ENCODE peak calls at places on chromosomes 4 and X, in ten cellular contexts. F is activated T-cell treated with anti-CD3 and anti-CD28 coated beads for 1 hour; K is effector memory CD8-positive, alpha-beta T cell; C is tibial artery; T is H7; X is NCI-H1930; D is activated CD8-positive, alpha-beta memory T cell treated with anti-CD3 and anti-CD28 coated beads, Interleukin-2, amount 10 ng/mL, durations not matched to agents 7 days and 5 days; A is Caki2; H is suprapubic skin; N is activated T-helper 1 cell treated with anti-CD3 and anti-CD28 coated beads, Interleukin-2, amount 50 U/mL, for 16 hours. O is an unnamed sample.

GRCh38 chrX:97310373-97310772 is 426.7 kb downstream of the RPA4 start:
- DNase-seq in C (no peak), N (no peak), H (no peak), X (no peak), A (peak; percentile 13), K (no peak), T (peak; percentile 47), F (no peak), D (no peak), O (no peak)

GRCh38 chr4:149095798-149096197 is 653.6 kb upstream of the NR3C2 start:
- DNase-seq in T (no peak), N (no peak), C (no peak), A (no peak), D (no peak), H (no peak), K (no peak), F (no peak), X (no peak), O (no peak)

GRCh38 chr4:35725131-35725530 is 519.2 kb downstream of the ARAP2 start:
- DNase-seq in C (no peak), D (no peak), T (peak; percentile 18), F (no peak), K (no peak), A (no peak), H (no peak), X (no peak), N (no peak), O (no peak)

GRCh38 chrX:149453030-149453429 is 52.1 kb downstream of the IDS start:
- DNase-seq in A (peak; percentile 33), T (no peak), X (no peak), D (no peak), H (no peak), N (no peak), F (no peak), C (no peak), K (no peak), O (peak; percentile 6)

GRCh38 chr4:153023692-153024394 is 87.7 kb downstream of the FHDC1 start:
- DNase-seq in N (no peak), K (no peak), X (no peak), C (no peak), D (no peak), T (no peak), F (no peak), A (no peak), H (no peak), O (no peak)

GRCh38 chr4:212438-213174 is 88.3 kb downstream of the ZNF718 start:
- DNase-seq in C (peak; percentile 66), A (no peak), T (peak; percentile 79), F (no peak), X (no peak), D (no peak), H (peak; percentile 65), K (no peak), N (no peak), O (peak; percentile 17)

GRCh38 chr4:3791910-3792542 is 25.8 kb downstream of the ADRA2C start:
- DNase-seq in T (peak; percentile 95), C (no peak), X (no peak), K (no peak), F (no peak), H (no peak), A (peak; percentile 48), D (peak; percentile 51), N (no peak), O (no peak)

GRCh38 chr4:137532869-137533236 is 559 bp upstream of the PCDH18 start:
- DNase-seq in K (no peak), T (no peak), D (no peak), A (no peak), H (no peak), F (no peak), X (no peak), N (no peak), C (no peak), O (no peak)

GRCh38 chr4:6031831-6032230 is 13.6 kb upstream of the C4orf50 start:
- DNase-seq in N (no peak), K (no peak), C (no peak), D (no peak), A (no peak), T (no peak), X (no peak), F (no peak), H (no peak), O (no peak)